ENCODE peak calls at places on chromosomes 2 and 18, in six cellular contexts. R is IMR-90, B is mesenchymal stem cell, C is H9, Q is mesendoderm, M is H1. L is an unnamed sample.

GRCh38 chr2:163800889-163801498 is 65.2 kb upstream of the FIGN start:
- DNase-seq in B (peak; percentile 76), C (no peak), Q (peak; percentile 57), M (no peak), R (peak; percentile 33), L (no peak)

GRCh38 chr2:43391877-43392214 is 165.4 kb upstream of the ZFP36L2 start:
- DNase-seq in Q (no peak), R (peak; percentile 64), M (no peak), C (no peak), B (no peak), L (no peak)

GRCh38 chr2:108271691-108272253 is 16.9 kb upstream of the SULT1C2 start:
- DNase-seq in B (peak; percentile 86), M (no peak), C (no peak), Q (no peak), R (peak; percentile 84), L (no peak)

GRCh38 chr2:160715428-160715827 is 221.8 kb upstream of the RBMS1 start:
- DNase-seq in C (no peak), B (no peak), R (no peak), M (no peak), Q (no peak), L (no peak)

GRCh38 chr2:79622508-79622907 is 109.7 kb downstream of the CTNNA2 start:
- DNase-seq in M (no peak), Q (no peak), C (no peak), B (peak; percentile 19), R (peak; percentile 1), L (no peak)

GRCh38 chr2:145186303-145186702 is 666.4 kb upstream of the ZEB2 start:
- DNase-seq in C (peak; percentile 52), Q (peak; percentile 44), M (no peak), R (peak; percentile 23), B (no peak), L (no peak)

GRCh38 chr2:20294231-20294630 is 56.4 kb downstream of the PUM2 start:
- DNase-seq in C (no peak), R (no peak), Q (no peak), B (no peak), M (no peak), L (no peak)

GRCh38 chr2:141331127-141331526 is 799.7 kb downstream of the LRP1B start:
- DNase-seq in R (peak; percentile 86), Q (peak; percentile 36), M (no peak), B (peak; percentile 86), C (no peak), L (no peak)

GRCh38 chr2:191158751-191159150 is 8.0 kb upstream of the STAT4 start:
- DNase-seq in C (no peak), Q (no peak), M (no peak), R (no peak), B (no peak), L (no peak)

GRCh38 chr2:110116033-110116710 is 550 bp upstream of the MALL start:
- DNase-seq in R (peak; percentile 54), M (no peak), B (peak; percentile 30), C (peak; percentile 71), Q (peak; percentile 69), L (no peak)

GRCh38 chr2:151239624-151240023 is 22.0 kb downstream of the RBM43 start:
- DNase-seq in M (no peak), B (no peak), Q (no peak), R (no peak), C (no peak), L (no peak)

GRCh38 chr2:35428548-35428947 is 927.0 kb upstream of the CRIM1 start:
- DNase-seq in M (peak; percentile 25), R (no peak), Q (peak; percentile 81), C (peak; percentile 65), B (no peak), L (peak; percentile 17)

GRCh38 chr2:58237741-58238140 is 3.4 kb downstream of the FANCL start:
- DNase-seq in C (no peak), B (no peak), Q (peak; percentile 68), M (no peak), R (no peak), L (no peak)

GRCh38 chr18:36711813-36712444 is 116.9 kb downstream of the TPGS2 start:
- DNase-seq in R (peak; percentile 94), Q (peak; percentile 44), C (no peak), M (no peak), B (peak; percentile 10), L (no peak)

GRCh38 chr2:74041182-74041581 is 56.5 kb downstream of the TET3 start:
- DNase-seq in Q (no peak), B (no peak), M (no peak), C (no peak), R (no peak), L (no peak)

GRCh38 chr2:9937968-9938367 is 13.5 kb upstream of the GRHL1 start:
- DNase-seq in C (peak; percentile 45), B (no peak), R (no peak), M (no peak), Q (no peak), L (no peak)

GRCh38 chr2:9941996-9942390 is 9.5 kb upstream of the GRHL1 start:
- DNase-seq in C (peak; percentile 31), B (no peak), M (no peak), Q (no peak), R (no peak), L (no peak)

GRCh38 chr2:9941196-9941995 is 10.1 kb upstream of the GRHL1 start:
- DNase-seq in M (no peak), B (peak; percentile 19), C (peak; percentile 39), R (peak; percentile 82), Q (peak; percentile 21), L (no peak)

GRCh38 chr2:9937258-9937657 is 14.2 kb upstream of the GRHL1 start:
- DNase-seq in Q (no peak), M (no peak), B (no peak), R (no peak), C (no peak), L (no peak)

DNA sequence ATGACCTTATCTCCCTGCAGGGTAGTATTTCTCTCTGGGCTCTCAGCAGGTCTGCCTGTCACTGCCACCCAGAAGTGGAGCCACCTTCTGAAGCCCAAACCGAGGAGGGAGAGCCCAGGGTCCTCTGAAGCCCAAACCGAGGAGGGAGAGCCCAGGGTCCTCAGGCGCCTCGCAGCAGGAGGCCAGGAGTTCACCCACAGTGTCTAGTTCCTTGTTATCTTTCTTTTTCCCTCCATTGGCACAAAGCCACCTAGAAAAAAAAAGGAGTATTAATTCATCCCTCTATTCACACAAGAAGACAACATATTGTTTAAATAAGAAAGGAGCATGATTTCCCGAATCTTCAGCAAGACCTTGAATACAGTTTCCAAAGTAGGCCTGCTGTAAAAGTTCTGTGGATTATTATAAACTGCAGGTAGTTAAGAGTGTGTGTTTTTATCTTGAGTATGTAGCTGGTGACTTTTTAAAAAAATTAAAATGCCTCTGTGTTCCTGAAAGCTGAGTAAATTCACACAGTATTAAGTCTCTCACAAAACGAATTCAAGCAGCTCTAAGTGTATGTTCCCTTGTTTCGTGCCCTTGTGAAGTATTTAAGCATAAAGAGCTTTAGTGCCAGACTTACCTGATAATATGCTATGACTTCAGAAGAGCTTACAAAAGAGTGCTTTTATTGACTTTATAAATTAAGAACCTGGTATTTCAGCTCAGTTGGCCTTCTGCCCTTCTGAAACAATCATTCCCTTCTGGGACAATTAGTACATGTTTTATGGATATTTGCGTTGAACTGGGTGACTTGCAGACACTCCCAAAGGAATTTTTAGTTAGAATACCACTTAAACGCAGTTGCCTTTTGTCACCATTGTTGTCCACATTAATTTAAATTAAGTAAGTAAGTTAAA is 11.7 kb upstream of the GRHL1 start:
- DNase-seq in B (no peak), Q (no peak), M (no peak), R (no peak), C (no peak), L (no peak)
- H2AK5ac ChIP-seq in B (no peak overlapping the region), Q (no peak overlapping the region), M (no peak overlapping the region), R (no peak overlapping the region), C (no peak overlapping the region), L (no peak overlapping the region)

GRCh38 chr2:47782557-47783490 is at the start of gene MSH6:
- DNase-seq in Q (peak; percentile 96), R (peak; percentile 82), B (peak; percentile 90), C (peak; percentile 90), M (peak; percentile 62), L (peak; percentile 92)
- H2AK5ac ChIP-seq in Q (no peak within 1 kb of the TSS), R (no peak within 1 kb of the TSS), B (no peak within 1 kb of the TSS), C (no peak within 1 kb of the TSS), M (no peak within 1 kb of the TSS), L (peak within 1 kb of the TSS; percentile 97)

GRCh38 chr2:75608684-75609333 is 37.8 kb upstream of the MRPL19 start:
- DNase-seq in Q (peak; percentile 73), B (peak; percentile 57), C (peak; percentile 84), R (peak; percentile 47), M (peak; percentile 66), L (peak; percentile 67)

GRCh38 chr2:75606851-75607798 is 39.5 kb upstream of the MRPL19 start:
- DNase-seq in R (peak; percentile 65), B (peak; percentile 98), C (no peak), Q (no peak), M (no peak), L (no peak)

GRCh38 chr2:75609334-75609689 is 37.3 kb upstream of the MRPL19 start:
- DNase-seq in C (no peak), R (no peak), Q (no peak), B (no peak), M (no peak), L (no peak)

GRCh38 chr2:75609937-75610508 is 36.6 kb upstream of the MRPL19 start:
- DNase-seq in C (no peak), R (peak; percentile 36), M (no peak), Q (no peak), B (no peak), L (no peak)

GRCh38 chr2:75607988-75608683 is 38.4 kb upstream of the MRPL19 start:
- DNase-seq in M (no peak), B (peak; percentile 47), C (peak; percentile 41), Q (peak; percentile 18), R (no peak), L (peak; percentile 52)
- H2AK5ac ChIP-seq in M (no peak overlapping the region), B (no peak overlapping the region), C (no peak overlapping the region), Q (no peak overlapping the region), R (peak overlapping the region; percentile 60), L (no peak overlapping the region)

DNA sequence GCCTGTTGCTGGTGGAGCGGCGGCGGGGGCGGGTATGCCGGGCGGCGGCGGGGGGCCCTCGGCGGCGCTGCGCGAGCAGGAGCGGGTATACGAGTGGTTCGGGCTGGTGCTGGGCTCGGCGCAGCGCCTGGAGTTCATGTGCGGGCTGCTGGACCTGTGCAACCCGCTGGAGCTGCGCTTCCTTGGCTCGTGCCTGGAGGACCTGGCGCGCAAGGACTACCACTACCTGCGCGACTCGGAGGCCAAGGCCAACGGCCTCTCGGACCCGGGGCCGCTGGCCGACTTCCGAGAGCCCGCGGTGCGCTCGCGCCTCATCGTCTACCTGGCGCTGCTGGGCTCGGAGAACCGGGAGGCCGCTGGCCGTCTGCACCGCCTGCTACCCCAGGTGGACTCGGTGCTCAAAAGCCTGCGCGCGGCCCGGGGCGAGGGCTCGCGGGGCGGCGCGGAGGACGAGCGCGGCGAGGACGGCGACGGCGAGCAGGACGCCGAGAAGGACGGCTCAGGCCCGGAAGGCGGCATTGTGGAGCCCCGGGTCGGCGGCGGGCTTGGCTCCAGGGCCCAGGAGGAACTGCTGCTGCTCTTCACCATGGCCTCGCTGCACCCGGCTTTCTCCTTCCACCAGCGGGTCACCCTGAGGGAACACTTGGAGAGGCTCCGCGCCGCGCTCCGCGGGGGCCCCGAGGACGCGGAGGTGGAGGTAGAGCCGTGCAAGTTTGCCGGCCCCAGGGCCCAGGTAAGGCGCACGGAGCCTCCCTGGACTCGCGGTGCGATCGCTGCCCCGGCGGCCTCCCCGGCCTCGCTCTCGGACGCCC is 1.0 kb downstream of the ZCCHC2 start:
- DNase-seq in M (no peak), B (peak; percentile 70), R (peak; percentile 52), C (peak; percentile 49), Q (peak; percentile 77), L (no peak)
- H2AK5ac ChIP-seq in M (no peak overlapping the region), B (no peak overlapping the region), R (no peak overlapping the region), C (no peak overlapping the region), Q (no peak overlapping the region), L (peak overlapping the region; percentile 84)

GRCh38 chr2:11465485-11466306 is at the start of gene E2F6:
- DNase-seq in M (peak; percentile 73), Q (peak; percentile 96), B (peak; percentile 93), C (peak; percentile 93), R (peak; percentile 90), L (peak; percentile 91)
- H2AK5ac ChIP-seq in M (no peak within 1 kb of the TSS), Q (peak within 1 kb of the TSS; percentile 7), B (no peak within 1 kb of the TSS), C (no peak within 1 kb of the TSS), R (peak within 1 kb of the TSS; percentile 91), L (peak within 1 kb of the TSS; percentile 83)

L was measured in neuronal stem cell.